ENCODE peak calls at places on chromosomes 13 and 19, in nine cellular contexts. One of them, this sample, is unnamed.

GRCh38 chr13:98536729-98537128 is 40.2 kb downstream of the STK24 start:
- DNase-seq in BJ: no peak
- DNase-seq in upper lobe of left lung: peak; percentile 64
- DNase-seq in kidney: no peak
- DNase-seq in heart right ventricle: no peak
- DNase-seq in AG10803: no peak
- DNase-seq in thoracic aorta: no peak
- DNase-seq in endodermal cell: no peak
- DNase-seq in IMR-90: no peak
- DNase-seq in this sample: peak; percentile 82

GRCh38 chr19:43562698-43563241 is 12.6 kb downstream of the XRCC1 start:
- DNase-seq in BJ: peak; percentile 26
- DNase-seq in upper lobe of left lung: peak; percentile 84
- DNase-seq in kidney: peak; percentile 92
- DNase-seq in heart right ventricle: peak; percentile 84
- DNase-seq in AG10803: peak; percentile 94
- DNase-seq in thoracic aorta: peak; percentile 14
- DNase-seq in endodermal cell: no peak
- DNase-seq in IMR-90: peak; percentile 76
- DNase-seq in this sample: peak; percentile 60

GRCh38 chr13:21322304-21322965 is 136.7 kb downstream of the ZDHHC20 start:
- DNase-seq in BJ: no peak
- DNase-seq in upper lobe of left lung: no peak
- DNase-seq in kidney: no peak
- DNase-seq in heart right ventricle: no peak
- DNase-seq in AG10803: no peak
- DNase-seq in thoracic aorta: no peak
- DNase-seq in endodermal cell: no peak
- DNase-seq in IMR-90: no peak
- DNase-seq in this sample: no peak

GRCh38 chr13:112207124-112207523 is 140.2 kb downstream of the SOX1 start:
- DNase-seq in BJ: no peak
- DNase-seq in upper lobe of left lung: no peak
- DNase-seq in kidney: no peak
- DNase-seq in heart right ventricle: no peak
- DNase-seq in AG10803: no peak
- DNase-seq in thoracic aorta: no peak
- DNase-seq in endodermal cell: no peak
- DNase-seq in IMR-90: no peak
- DNase-seq in this sample: no peak

GRCh38 chr13:73138967-73139491 is 80.2 kb downstream of the KLF5 start:
- DNase-seq in BJ: no peak
- DNase-seq in upper lobe of left lung: no peak
- DNase-seq in kidney: no peak
- DNase-seq in heart right ventricle: no peak
- DNase-seq in AG10803: no peak
- DNase-seq in thoracic aorta: no peak
- DNase-seq in endodermal cell: no peak
- DNase-seq in IMR-90: no peak
- DNase-seq in this sample: no peak

GRCh38 chr13:83065136-83065535 is 817.1 kb downstream of the SLITRK1 start:
- DNase-seq in BJ: peak; percentile 36
- DNase-seq in upper lobe of left lung: no peak
- DNase-seq in kidney: no peak
- DNase-seq in heart right ventricle: no peak
- DNase-seq in AG10803: peak; percentile 92
- DNase-seq in thoracic aorta: peak; percentile 53
- DNase-seq in endodermal cell: no peak
- DNase-seq in IMR-90: peak; percentile 63
- DNase-seq in this sample: peak; percentile 77

GRCh38 chr13:78978381-78978998 is 319.5 kb upstream of the OBI1 start:
- DNase-seq in BJ: peak; percentile 2
- DNase-seq in upper lobe of left lung: no peak
- DNase-seq in kidney: no peak
- DNase-seq in heart right ventricle: no peak
- DNase-seq in AG10803: peak; percentile 63
- DNase-seq in thoracic aorta: no peak
- DNase-seq in endodermal cell: peak; percentile 70
- DNase-seq in IMR-90: peak; percentile 61
- DNase-seq in this sample: peak; percentile 72

GRCh38 chr13:29956771-29957170 is 106.4 kb upstream of the UBL3 start:
- DNase-seq in BJ: no peak
- DNase-seq in upper lobe of left lung: no peak
- DNase-seq in kidney: no peak
- DNase-seq in heart right ventricle: no peak
- DNase-seq in AG10803: no peak
- DNase-seq in thoracic aorta: no peak
- DNase-seq in endodermal cell: no peak
- DNase-seq in IMR-90: no peak
- DNase-seq in this sample: no peak

GRCh38 chr13:44237276-44237767 is 136.3 kb upstream of the SERP2 start:
- DNase-seq in BJ: peak; percentile 78
- DNase-seq in upper lobe of left lung: no peak
- DNase-seq in kidney: peak; percentile 75
- DNase-seq in heart right ventricle: peak; percentile 32
- DNase-seq in AG10803: peak; percentile 93
- DNase-seq in thoracic aorta: peak; percentile 51
- DNase-seq in endodermal cell: no peak
- DNase-seq in IMR-90: peak; percentile 98
- DNase-seq in this sample: peak; percentile 79

GRCh38 chr13:41700790-41701310 is 243.5 kb downstream of the RGCC start:
- DNase-seq in BJ: peak; percentile 78
- DNase-seq in upper lobe of left lung: no peak
- DNase-seq in kidney: no peak
- DNase-seq in heart right ventricle: no peak
- DNase-seq in AG10803: peak; percentile 86
- DNase-seq in thoracic aorta: no peak
- DNase-seq in endodermal cell: no peak
- DNase-seq in IMR-90: peak; percentile 66
- DNase-seq in this sample: no peak

GRCh38 chr13:25281193-25281936 is 5.9 kb downstream of the MTMR6 start:
- DNase-seq in BJ: no peak
- DNase-seq in upper lobe of left lung: no peak
- DNase-seq in kidney: no peak
- DNase-seq in heart right ventricle: no peak
- DNase-seq in AG10803: no peak
- DNase-seq in thoracic aorta: no peak
- DNase-seq in endodermal cell: no peak
- DNase-seq in IMR-90: peak; percentile 3
- DNase-seq in this sample: no peak

GRCh38 chr13:105798541-105798940 is 736.9 kb downstream of the EFNB2 start:
- DNase-seq in BJ: no peak
- DNase-seq in upper lobe of left lung: no peak
- DNase-seq in kidney: no peak
- DNase-seq in heart right ventricle: no peak
- DNase-seq in AG10803: no peak
- DNase-seq in thoracic aorta: no peak
- DNase-seq in endodermal cell: no peak
- DNase-seq in IMR-90: no peak
- DNase-seq in this sample: no peak

GRCh38 chr13:108508263-108508662 is 121.1 kb upstream of the MYO16 start:
- DNase-seq in BJ: no peak
- DNase-seq in upper lobe of left lung: no peak
- DNase-seq in kidney: no peak
- DNase-seq in heart right ventricle: no peak
- DNase-seq in AG10803: no peak
- DNase-seq in thoracic aorta: no peak
- DNase-seq in endodermal cell: peak; percentile 65
- DNase-seq in IMR-90: peak; percentile 29
- DNase-seq in this sample: no peak

GRCh38 chr19:35863018-35863417 is 5.4 kb upstream of the APLP1 start:
- DNase-seq in BJ: no peak
- DNase-seq in upper lobe of left lung: no peak
- DNase-seq in kidney: no peak
- DNase-seq in heart right ventricle: no peak
- DNase-seq in AG10803: no peak
- DNase-seq in thoracic aorta: no peak
- DNase-seq in endodermal cell: no peak
- DNase-seq in IMR-90: no peak
- DNase-seq in this sample: no peak

GRCh38 chr13:81929988-81930387 is 1589.1 kb upstream of the SPRY2 start:
- DNase-seq in BJ: no peak
- DNase-seq in upper lobe of left lung: no peak
- DNase-seq in kidney: no peak
- DNase-seq in heart right ventricle: no peak
- DNase-seq in AG10803: no peak
- DNase-seq in thoracic aorta: no peak
- DNase-seq in endodermal cell: peak; percentile 46
- DNase-seq in IMR-90: no peak
- DNase-seq in this sample: no peak

GRCh38 chr13:75788494-75788991 is 152.4 kb downstream of the LMO7 start:
- DNase-seq in BJ: peak; percentile 96
- DNase-seq in upper lobe of left lung: no peak
- DNase-seq in kidney: no peak
- DNase-seq in heart right ventricle: peak; percentile 34
- DNase-seq in AG10803: peak; percentile 97
- DNase-seq in thoracic aorta: no peak
- DNase-seq in endodermal cell: no peak
- DNase-seq in IMR-90: peak; percentile 96
- DNase-seq in this sample: no peak

GRCh38 chr19:32876236-32876918 is 6.8 kb upstream of the SLC7A9 start:
- DNase-seq in BJ: no peak
- DNase-seq in upper lobe of left lung: no peak
- DNase-seq in kidney: no peak
- DNase-seq in heart right ventricle: no peak
- DNase-seq in AG10803: no peak
- DNase-seq in thoracic aorta: no peak
- DNase-seq in endodermal cell: no peak
- DNase-seq in IMR-90: no peak
- DNase-seq in this sample: no peak

GRCh38 chr13:27168870-27169525 is 2.6 kb downstream of the USP12 start:
- DNase-seq in BJ: no peak
- DNase-seq in upper lobe of left lung: no peak
- DNase-seq in kidney: no peak
- DNase-seq in heart right ventricle: no peak
- DNase-seq in AG10803: peak; percentile 28
- DNase-seq in thoracic aorta: no peak
- DNase-seq in endodermal cell: no peak
- DNase-seq in IMR-90: peak; percentile 39
- DNase-seq in this sample: no peak
- H3K4me3 ChIP-seq in BJ: no peak overlapping the region
- H3K4me3 ChIP-seq in upper lobe of left lung: no peak overlapping the region
- H3K4me3 ChIP-seq in kidney: no peak overlapping the region
- H3K4me3 ChIP-seq in heart right ventricle: no peak overlapping the region
- H3K4me3 ChIP-seq in AG10803: no peak overlapping the region
- H3K4me3 ChIP-seq in thoracic aorta: peak overlapping the region; percentile 17
- H3K4me3 ChIP-seq in endodermal cell: no peak overlapping the region
- H3K4me3 ChIP-seq in IMR-90: no peak overlapping the region
- H3K4me3 ChIP-seq in this sample: no peak overlapping the region

DNA sequence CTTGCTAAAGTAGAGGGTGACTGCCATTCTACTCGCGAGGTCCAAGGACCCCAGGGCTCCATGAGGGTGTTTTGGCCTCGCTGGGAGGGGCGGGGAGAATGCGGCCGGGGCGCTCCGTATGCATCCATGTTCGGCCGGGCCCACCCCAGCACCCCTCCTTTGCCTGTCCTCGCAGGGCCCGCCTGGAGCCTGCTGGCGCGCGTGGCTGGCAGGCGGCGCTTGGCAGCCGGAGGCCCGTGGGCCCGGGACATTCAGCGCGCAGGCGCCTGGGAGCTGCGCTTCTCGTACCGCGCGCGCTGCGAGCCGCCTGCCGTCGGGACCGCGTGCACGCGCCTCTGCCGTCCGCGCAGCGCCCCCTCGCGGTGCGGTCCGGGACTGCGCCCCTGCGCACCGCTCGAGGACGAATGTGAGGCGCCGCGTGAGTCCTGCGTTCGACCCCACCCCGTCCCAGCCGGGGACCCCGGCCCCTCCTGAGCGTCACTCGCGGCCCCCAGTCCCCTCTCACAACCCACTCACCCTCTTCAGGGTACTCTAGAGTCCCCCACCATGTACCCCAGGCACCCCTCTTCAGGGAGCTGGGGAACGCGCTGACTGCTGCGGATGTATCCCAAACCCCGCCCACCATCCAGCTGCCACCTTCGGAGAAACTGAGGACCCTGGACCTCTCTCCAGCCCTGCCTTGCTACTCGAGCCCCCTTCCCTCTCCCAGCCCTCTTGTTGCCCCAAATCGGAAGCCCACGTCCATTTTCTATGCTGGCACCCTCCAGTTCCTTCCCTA is 4.1 kb downstream of the DLL3 start:
- DNase-seq in BJ: no peak
- DNase-seq in upper lobe of left lung: peak; percentile 94
- DNase-seq in kidney: peak; percentile 80
- DNase-seq in heart right ventricle: peak; percentile 67
- DNase-seq in AG10803: peak; percentile 73
- DNase-seq in thoracic aorta: no peak
- DNase-seq in endodermal cell: peak; percentile 92
- DNase-seq in IMR-90: peak; percentile 73
- DNase-seq in this sample: peak; percentile 66
- H3K4me3 ChIP-seq in BJ: no peak overlapping the region
- H3K4me3 ChIP-seq in upper lobe of left lung: no peak overlapping the region
- H3K4me3 ChIP-seq in kidney: no peak overlapping the region
- H3K4me3 ChIP-seq in heart right ventricle: no peak overlapping the region
- H3K4me3 ChIP-seq in AG10803: no peak overlapping the region
- H3K4me3 ChIP-seq in thoracic aorta: no peak overlapping the region
- H3K4me3 ChIP-seq in endodermal cell: no peak overlapping the region
- H3K4me3 ChIP-seq in IMR-90: no peak overlapping the region
- H3K4me3 ChIP-seq in this sample: peak overlapping the region; percentile 45

GRCh38 chr19:17026041-17026658 is 460 bp downstream of the CPAMD8 start:
- DNase-seq in BJ: no peak
- DNase-seq in upper lobe of left lung: peak; percentile 84
- DNase-seq in kidney: peak; percentile 71
- DNase-seq in heart right ventricle: no peak
- DNase-seq in AG10803: no peak
- DNase-seq in thoracic aorta: no peak
- DNase-seq in endodermal cell: peak; percentile 70
- DNase-seq in IMR-90: no peak
- DNase-seq in this sample: no peak
- H3K4me3 ChIP-seq in BJ: no peak overlapping the region
- H3K4me3 ChIP-seq in upper lobe of left lung: peak overlapping the region; percentile 52
- H3K4me3 ChIP-seq in kidney: peak overlapping the region; percentile 21
- H3K4me3 ChIP-seq in heart right ventricle: peak overlapping the region; percentile 9
- H3K4me3 ChIP-seq in AG10803: no peak overlapping the region
- H3K4me3 ChIP-seq in thoracic aorta: peak overlapping the region; percentile 59
- H3K4me3 ChIP-seq in endodermal cell: peak overlapping the region; percentile 84
- H3K4me3 ChIP-seq in IMR-90: no peak overlapping the region
- H3K4me3 ChIP-seq in this sample: peak overlapping the region; percentile 30

DNA sequence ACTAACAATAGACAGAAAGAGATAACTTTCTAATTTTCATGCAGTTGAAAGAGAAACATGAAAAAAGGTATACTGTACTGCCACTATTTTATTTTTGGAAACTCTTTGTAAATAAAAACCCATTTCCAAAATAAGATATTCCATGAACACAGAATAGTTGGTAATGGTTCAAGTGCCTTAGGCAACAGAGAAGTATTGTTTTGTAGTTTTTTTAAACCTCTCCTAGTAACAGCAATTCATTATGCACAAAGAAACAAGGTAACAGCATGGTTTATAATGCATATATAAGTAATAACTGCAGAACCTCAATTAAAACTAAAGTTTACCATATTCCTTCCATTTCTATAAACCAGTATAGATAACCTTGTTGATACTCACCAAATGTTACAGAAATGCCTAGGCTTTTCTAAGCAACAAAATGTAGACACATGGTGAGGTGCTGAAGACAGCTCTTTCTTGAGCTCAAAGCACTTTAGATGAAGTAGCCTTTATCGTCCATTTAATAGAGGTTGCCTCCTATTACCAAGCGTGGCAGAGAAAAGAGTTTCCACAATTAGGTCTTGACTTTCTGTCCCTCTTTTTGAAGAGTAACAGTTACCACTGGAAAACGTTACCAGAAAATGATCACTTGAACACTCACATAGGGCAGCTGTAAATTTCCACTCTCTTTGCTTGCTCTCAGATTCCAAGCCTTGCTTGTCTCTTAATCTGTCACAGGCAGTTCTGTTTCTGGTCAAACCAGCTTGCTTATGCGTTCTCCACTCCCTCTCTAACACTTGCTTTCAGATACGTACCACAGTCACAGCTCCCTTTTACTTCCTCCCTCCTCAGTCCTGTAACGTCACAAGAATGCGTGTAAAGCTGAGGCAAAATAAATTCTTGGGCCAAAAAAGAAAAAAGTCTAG is 42.9 kb downstream of the CAB39L start:
- DNase-seq in BJ: peak; percentile 54
- DNase-seq in upper lobe of left lung: no peak
- DNase-seq in kidney: no peak
- DNase-seq in heart right ventricle: no peak
- DNase-seq in AG10803: peak; percentile 62
- DNase-seq in thoracic aorta: no peak
- DNase-seq in endodermal cell: no peak
- DNase-seq in IMR-90: peak; percentile 87
- DNase-seq in this sample: peak; percentile 36
- H3K4me3 ChIP-seq in BJ: no peak overlapping the region
- H3K4me3 ChIP-seq in upper lobe of left lung: peak overlapping the region; percentile 25
- H3K4me3 ChIP-seq in kidney: peak overlapping the region; percentile 58
- H3K4me3 ChIP-seq in heart right ventricle: no peak overlapping the region
- H3K4me3 ChIP-seq in AG10803: no peak overlapping the region
- H3K4me3 ChIP-seq in thoracic aorta: peak overlapping the region; percentile 70
- H3K4me3 ChIP-seq in endodermal cell: no peak overlapping the region
- H3K4me3 ChIP-seq in IMR-90: peak overlapping the region; percentile 54
- H3K4me3 ChIP-seq in this sample: peak overlapping the region; percentile 23

This sample was measured in testis.